ENCODE peak calls at places on chromosomes 7 and 10, in four cellular contexts. M, K, B and X are unnamed samples.

GRCh38 chr10:60238408-60239100 is 151.1 kb downstream of the ANK3 start:
- DNase-seq in K (peak), B (no peak), M (peak), X (no peak)

GRCh38 chr7:13952921-13953320 is 36.5 kb downstream of the ETV1 start:
- DNase-seq in B (no peak), M (no peak), K (no peak), X (no peak)

GRCh38 chr7:75649462-75649861 is 89.3 kb downstream of the HIP1 start:
- DNase-seq in M (no peak), B (no peak), K (peak), X (peak)

GRCh38 chr7:17239683-17240521 is 58.5 kb upstream of the AHR start:
- DNase-seq in K (peak), B (no peak), M (peak), X (no peak)

GRCh38 chr10:6269953-6270867 is 67.5 kb downstream of the PFKFB3 start:
- DNase-seq in M (peak), B (no peak), K (no peak), X (no peak)

GRCh38 chr7:140144821-140145220 is 32.0 kb downstream of the KDM7A start:
- DNase-seq in B (no peak), M (peak), K (no peak), X (no peak)

GRCh38 chr10:78210976-78211375 is 177.3 kb downstream of the RPS24 start:
- DNase-seq in K (no peak), B (no peak), M (no peak), X (no peak)

GRCh38 chr10:127980898-127981297 is 74.0 kb downstream of the PTPRE start:
- DNase-seq in M (no peak), B (no peak), K (no peak), X (no peak)

GRCh38 chr10:89609730-89610393 is 35.2 kb downstream of the PANK1 start:
- DNase-seq in K (peak), M (no peak), B (no peak), X (no peak)

GRCh38 chr10:119313645-119314044 is 106.3 kb downstream of the GRK5 start:
- DNase-seq in M (no peak), B (no peak), K (no peak), X (no peak)

GRCh38 chr10:93445097-93445960 is 36.8 kb downstream of the MYOF start:
- DNase-seq in B (peak), M (peak), K (peak), X (peak)

GRCh38 chr10:77533156-77533886 is 104.3 kb downstream of the KCNMA1 start:
- DNase-seq in B (no peak), K (no peak), M (no peak), X (no peak)

GRCh38 chr7:19290936-19291335 is 145.7 kb upstream of the FERD3L start:
- DNase-seq in K (no peak), M (no peak), B (no peak), X (no peak)

GRCh38 chr10:71221586-71222202 is 9.3 kb downstream of the UNC5B start:
- DNase-seq in B (peak), M (no peak), K (no peak), X (no peak)

GRCh38 chr10:84097787-84098353 is 41.4 kb upstream of the GHITM start:
- DNase-seq in M (peak), B (no peak), K (no peak), X (no peak)

DNA sequence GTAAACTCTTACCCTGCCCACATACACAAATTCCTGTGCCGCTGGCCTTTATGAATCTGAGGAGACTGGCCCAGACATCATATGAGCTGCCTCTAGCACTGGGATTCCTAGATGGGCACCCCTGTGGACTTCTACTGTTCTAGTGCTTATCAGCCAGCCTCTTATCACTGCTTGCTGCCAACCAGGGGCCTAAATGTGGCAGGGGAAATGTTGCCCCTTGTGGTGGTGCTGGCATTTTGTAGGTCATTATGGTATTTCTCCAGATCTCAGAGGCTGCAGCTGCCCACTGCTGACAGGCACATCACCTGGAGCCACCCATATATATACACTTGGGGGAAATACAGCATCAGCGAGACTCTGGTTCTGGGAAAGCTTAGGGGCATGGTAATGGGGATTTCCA is 5.4 kb downstream of the SFR1 start:
- DNase-seq in K (peak), M (no peak), B (no peak), X (no peak)
- TF ChIP-seq CTCF in K (peak), M (no peak), B (no peak), X (no peak)

GRCh38 chr7:157466473-157467261 is 129.9 kb downstream of the DNAJB6 start:
- DNase-seq in M (no peak), K (no peak), B (no peak), X (no peak)
- TF ChIP-seq CTCF in M (no peak), K (no peak), B (no peak), X (no peak)

GRCh38 chr10:130037169-130037661 is 73.1 kb upstream of the EBF3 start:
- DNase-seq in K (no peak), M (no peak), B (peak), X (no peak)

GRCh38 chr10:130038019-130038555 is 72.5 kb downstream of the C10orf143 start:
- DNase-seq in M (no peak), B (peak), K (no peak), X (no peak)

GRCh38 chr10:130038611-130039109 is 72.0 kb downstream of the C10orf143 start:
- DNase-seq in M (no peak), K (no peak), B (peak), X (no peak)

GRCh38 chr10:130039141-130039540 is 71.5 kb downstream of the C10orf143 start:
- DNase-seq in M (no peak), B (peak), K (no peak), X (no peak)

DNA sequence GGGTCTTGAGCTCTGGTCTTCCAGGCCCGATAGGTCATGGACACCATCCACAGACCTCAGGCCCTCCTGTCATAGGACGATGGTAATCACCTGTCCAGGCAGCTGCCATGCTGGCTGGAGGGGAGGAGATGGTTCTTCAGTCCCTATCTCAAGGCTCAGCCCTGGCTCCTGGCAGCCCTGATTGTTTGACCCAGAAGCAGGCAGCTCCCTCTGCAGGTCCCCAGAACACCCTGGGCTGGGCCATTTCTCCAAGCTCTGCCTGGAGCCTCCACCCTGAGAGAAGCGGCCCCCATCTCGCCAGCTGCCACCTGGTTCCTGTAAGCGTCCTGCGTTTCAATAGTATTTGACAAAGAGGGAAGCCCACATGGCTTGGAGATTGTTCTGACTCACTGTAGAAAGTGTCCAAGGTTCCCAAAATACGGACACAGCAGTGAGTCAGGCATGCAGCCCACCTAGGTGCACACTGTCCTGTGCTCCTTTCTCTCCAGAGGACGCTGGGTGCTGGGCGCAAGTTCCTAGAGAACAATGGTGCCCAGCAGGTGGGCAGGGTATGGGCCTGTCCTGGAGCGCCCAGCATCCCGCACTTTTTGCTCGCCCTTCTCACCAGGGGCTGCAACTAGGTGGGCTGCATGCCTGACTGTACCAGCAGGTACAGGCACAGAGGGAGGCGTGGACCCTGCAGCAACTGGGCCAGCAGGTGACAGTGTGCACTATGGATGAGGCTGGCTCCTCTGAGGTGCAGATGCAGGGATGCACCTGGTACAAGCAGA is 72.4 kb upstream of the EBF3 start:
- DNase-seq in M (no peak), B (peak), K (no peak), X (no peak)
- TF ChIP-seq CTCF in M (no peak), B (no peak), K (no peak), X (no peak)

GRCh38 chr10:72746606-72747357 is 54.8 kb downstream of the MCU start:
- DNase-seq in M (no peak), K (no peak), B (no peak), X (no peak)
- TF ChIP-seq CTCF in M (no peak), K (no peak), B (no peak), X (no peak)

DNA sequence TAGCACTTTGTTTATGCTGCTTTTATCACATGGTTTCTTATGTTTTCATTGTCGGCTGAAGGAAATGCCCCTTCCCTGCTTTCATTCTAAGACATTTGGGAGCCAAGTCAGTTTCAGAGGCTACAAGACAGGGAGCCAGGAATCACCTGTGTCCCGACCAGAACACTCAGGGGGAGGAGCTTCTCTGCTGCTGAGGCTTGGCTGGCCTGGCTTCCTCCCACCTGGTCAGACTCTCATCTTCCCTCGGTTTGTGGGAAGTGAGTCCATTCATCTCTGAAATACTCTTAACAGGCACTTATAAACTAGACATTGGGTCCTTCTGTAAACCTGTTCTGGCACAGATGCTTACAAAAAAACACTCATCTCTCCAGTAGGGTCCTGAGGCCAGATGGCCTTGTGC is 19.6 kb upstream of the GOLGA7B start:
- DNase-seq in B (no peak), M (no peak), K (no peak), X (no peak)
- TF ChIP-seq CTCF in B (no peak), M (no peak), K (no peak), X (no peak)

DNA sequence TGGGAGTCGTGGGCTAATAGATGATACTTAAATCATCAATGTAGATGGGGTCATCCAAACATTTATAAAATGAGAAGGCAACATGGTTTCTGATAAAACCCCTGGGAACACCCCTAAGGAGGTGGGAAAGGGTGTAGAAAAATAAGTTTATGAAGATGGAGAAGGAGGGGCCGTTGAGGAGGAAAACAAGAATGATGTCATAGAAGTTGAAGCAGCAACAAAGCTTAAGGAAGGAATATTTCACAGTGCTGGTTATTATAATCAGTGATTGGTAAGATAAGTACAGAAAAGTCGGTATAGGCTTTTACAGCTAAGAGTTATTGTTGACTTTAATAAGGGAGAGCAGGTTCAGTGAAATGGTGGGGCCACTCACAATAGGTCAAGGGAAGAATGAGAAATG is 9.0 kb upstream of the HIBADH start:
- DNase-seq in K (no peak), B (no peak), M (no peak), X (no peak)
- TF ChIP-seq CTCF in K (no peak), B (no peak), M (no peak), X (no peak)

DNA sequence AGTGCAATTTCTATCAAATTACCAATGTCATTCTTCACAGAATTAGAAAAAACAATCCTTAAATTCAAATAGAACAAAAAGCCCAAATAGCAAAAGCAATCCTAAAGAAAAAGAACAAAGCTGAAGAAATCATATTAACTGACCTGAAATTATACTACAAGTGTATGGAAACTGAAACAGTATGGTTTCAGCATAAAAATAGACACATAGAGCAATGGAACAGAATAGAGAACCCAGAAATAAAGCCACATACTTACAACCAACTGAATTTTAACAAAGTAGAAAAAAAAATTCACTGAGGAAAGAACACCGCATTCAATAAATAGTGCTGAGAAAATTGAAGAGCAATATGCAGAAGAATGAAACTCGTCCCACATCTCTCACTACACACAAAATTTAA is 142.0 kb upstream of the CHRM2 start:
- DNase-seq in M (no peak), K (no peak), B (no peak), X (no peak)
- TF ChIP-seq CTCF in M (no peak), K (no peak), B (no peak), X (no peak)

GRCh38 chr7:21256310-21256877 is 171.5 kb upstream of the SP4 start:
- DNase-seq in B (no peak), K (peak), M (peak), X (no peak)

GRCh38 chr7:21253740-21254687 is 173.9 kb upstream of the SP4 start:
- DNase-seq in B (peak), M (peak), K (peak), X (no peak)

DNA sequence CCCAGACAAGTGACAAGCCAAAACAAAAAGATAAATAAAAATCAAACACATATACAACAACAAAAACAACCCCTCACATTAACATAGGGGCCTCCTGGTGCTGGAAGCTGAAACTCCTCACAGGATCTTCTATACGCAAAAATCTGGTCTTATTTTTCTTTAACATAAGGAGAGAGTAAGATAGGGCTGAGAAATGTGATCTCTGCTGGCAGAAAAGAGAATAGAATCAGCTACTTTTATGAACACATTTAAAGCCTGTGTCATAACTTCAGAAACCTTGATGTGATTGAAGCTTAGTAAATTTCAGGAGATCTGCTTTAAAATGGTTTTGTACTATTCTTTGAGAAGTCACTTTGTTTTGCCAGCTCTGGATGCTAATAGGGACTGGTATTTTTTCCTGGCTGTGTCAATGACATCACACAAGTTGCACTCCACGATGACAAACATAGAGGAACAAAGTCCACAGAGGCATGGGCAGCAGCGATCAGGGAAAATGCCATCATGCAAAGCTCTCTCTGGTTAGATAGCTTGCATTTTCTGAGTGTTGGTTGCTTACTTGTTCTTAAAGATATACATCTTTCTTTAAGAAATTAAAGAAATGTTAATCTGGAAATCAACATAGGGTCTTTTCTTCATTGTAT is 176.6 kb upstream of the SP4 start:
- DNase-seq in K (peak), M (no peak), B (no peak), X (no peak)
- TF ChIP-seq CTCF in K (no peak), M (no peak), B (no peak), X (no peak)

GRCh38 chr7:42878303-42878702 is 33.6 kb downstream of the C7orf25 start:
- DNase-seq in M (no peak), K (no peak), B (no peak), X (no peak)
- TF ChIP-seq CTCF in M (no peak), K (no peak), B (no peak), X (no peak)

GRCh38 chr10:23174075-23174973 is 17.8 kb upstream of the PTF1A start:
- DNase-seq in K (no peak), M (no peak), B (no peak), X (no peak)

GRCh38 chr10:23174974-23175512 is 17.1 kb upstream of the PTF1A start:
- DNase-seq in M (no peak), K (no peak), B (no peak), X (no peak)

GRCh38 chr10:23172846-23173548 is 19.1 kb upstream of the PTF1A start:
- DNase-seq in M (no peak), B (no peak), K (no peak), X (no peak)

GRCh38 chr10:23172429-23172828 is 19.7 kb upstream of the PTF1A start:
- DNase-seq in B (no peak), K (no peak), M (no peak), X (no peak)

DNA sequence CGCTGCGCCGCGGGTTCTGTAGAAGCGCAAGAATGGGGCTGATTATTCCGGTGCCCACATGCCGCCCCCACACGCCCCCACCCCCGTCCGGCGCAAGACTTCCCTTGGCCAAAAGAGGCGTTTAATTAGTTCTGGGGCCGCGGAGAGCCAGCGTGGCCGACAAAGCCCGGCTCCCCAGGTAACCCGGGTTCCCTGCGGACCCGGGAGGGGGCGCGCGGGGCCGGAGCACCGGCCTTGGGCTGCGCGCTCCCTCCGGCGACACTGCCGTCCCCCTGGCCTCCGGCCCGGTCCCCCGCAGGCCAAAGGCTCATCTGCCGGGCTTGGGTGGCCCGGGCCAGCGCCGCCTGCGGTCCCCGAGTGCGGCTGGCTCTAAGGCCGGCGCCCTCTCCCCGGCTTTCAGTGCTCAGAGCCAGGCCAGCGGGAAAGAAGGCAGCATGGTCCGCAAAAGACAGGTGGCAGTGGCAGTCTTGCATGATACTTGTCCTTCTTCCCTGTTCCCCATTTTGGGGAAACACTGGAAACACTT is 18.5 kb upstream of the PTF1A start:
- DNase-seq in M (no peak), K (no peak), B (no peak), X (no peak)
- TF ChIP-seq CTCF in M (no peak), K (no peak), B (no peak), X (no peak)